ENCODE peak calls at places on chromosomes 2 and 18, in four cellular contexts. U is heart left ventricle, O is brain microvascular endothelial cell, Z is gastrocnemius medialis. G is an unnamed sample.

GRCh38 chr18:9810994-9811393 is 74.8 kb upstream of the TXNDC2 start:
- DNase-seq in U (no peak), O (no peak), Z (peak), G (no peak)

GRCh38 chr2:160993543-160994090 is 166.6 kb upstream of the TANK start:
- DNase-seq in U (no peak), O (peak), Z (no peak), G (no peak)

GRCh38 chr2:188835821-188836220 is 138.4 kb upstream of the COL3A1 start:
- DNase-seq in O (no peak), Z (no peak), U (no peak), G (no peak)

GRCh38 chr2:207960911-207961310 is 64.4 kb downstream of the PLEKHM3 start:
- DNase-seq in U (no peak), O (no peak), Z (no peak), G (no peak)

GRCh38 chr2:132943829-132944228 is 273.8 kb upstream of the LYPD1 start:
- DNase-seq in U (no peak), Z (no peak), O (peak), G (no peak)

GRCh38 chr18:75478996-75479870 is 51.7 kb upstream of the SMIM21 start:
- DNase-seq in Z (no peak), O (peak), U (no peak), G (no peak)

GRCh38 chr2:55482186-55482945 is 37.2 kb upstream of the CFAP36 start:
- DNase-seq in U (no peak), O (peak), Z (no peak), G (no peak)

GRCh38 chr2:118134650-118135049 is 46.4 kb downstream of the INSIG2 start:
- DNase-seq in U (no peak), O (no peak), Z (no peak), G (no peak)

GRCh38 chr2:226256237-226256636 is 543.4 kb downstream of the IRS1 start:
- DNase-seq in O (peak), Z (no peak), U (no peak), G (no peak)

GRCh38 chr2:237253046-237253723 is 160.8 kb downstream of the COL6A3 start:
- DNase-seq in Z (no peak), U (no peak), O (no peak), G (no peak)

GRCh38 chr2:176599796-176600485 is 330.7 kb downstream of the MTX2 start:
- DNase-seq in U (no peak), O (no peak), Z (no peak), G (no peak)

GRCh38 chr2:163753721-163754120 is 17.9 kb upstream of the FIGN start:
- DNase-seq in U (no peak), Z (no peak), O (no peak), G (no peak)

GRCh38 chr18:22428672-22429071 is 11.0 kb upstream of the CTAGE1 start:
- DNase-seq in Z (no peak), O (no peak), U (no peak), G (no peak)

GRCh38 chr2:238462782-238463396 is 36.2 kb downstream of the ASB1 start:
- DNase-seq in U (no peak), O (peak), Z (no peak), G (no peak)

GRCh38 chr2:158024288-158024898 is 77.3 kb upstream of the UPP2 start:
- DNase-seq in O (peak), Z (no peak), U (peak), G (peak)

GRCh38 chr2:206477296-206477695 is 34.0 kb downstream of the ADAM23 start:
- DNase-seq in O (peak), Z (no peak), U (no peak), G (no peak)

GRCh38 chr2:71935291-71935848 is 212.3 kb downstream of the CYP26B1 start:
- DNase-seq in U (peak), O (peak), Z (peak), G (peak)

GRCh38 chr18:3256693-3257626 is 5.0 kb upstream of the MYL12B start:
- DNase-seq in U (no peak), O (peak), Z (no peak), G (no peak)

GRCh38 chr2:129408570-129408969 is 570.9 kb upstream of the RAB6C start:
- DNase-seq in Z (no peak), O (no peak), U (no peak), G (no peak)

GRCh38 chr18:26729439-26729838 is 136.1 kb downstream of the AQP4 start:
- DNase-seq in U (no peak), O (no peak), Z (no peak), G (no peak)

GRCh38 chr2:41950440-41950960 is 97.3 kb upstream of the PKDCC start:
- DNase-seq in O (no peak), Z (no peak), U (no peak), G (no peak)

GRCh38 chr2:241564596-241565411 is 6.3 kb downstream of the BOK start:
- DNase-seq in O (no peak), U (no peak), Z (no peak), G (no peak)

GRCh38 chr2:65232636-65233035 is 5.0 kb downstream of the ACTR2 start:
- DNase-seq in U (no peak), Z (no peak), O (no peak), G (no peak)

GRCh38 chr2:230919240-230919639 is 5.8 kb downstream of the GPR55 start:
- DNase-seq in O (no peak), U (no peak), Z (no peak), G (no peak)

GRCh38 chr2:185404578-185404977 is 334.0 kb upstream of the FSIP2 start:
- DNase-seq in Z (no peak), U (no peak), O (no peak), G (no peak)

GRCh38 chr2:118696786-118697465 is 150.5 kb downstream of the EN1 start:
- DNase-seq in O (peak), Z (no peak), U (no peak), G (no peak)

GRCh38 chr2:28193552-28194383 is 198.9 kb upstream of the FOSL2 start:
- DNase-seq in Z (no peak), O (no peak), U (no peak), G (no peak)

GRCh38 chr2:65666156-65666725 is 233.8 kb upstream of the SPRED2 start:
- DNase-seq in U (no peak), Z (no peak), O (peak), G (no peak)

GRCh38 chr2:199339826-199340605 is 117.7 kb downstream of the SATB2 start:
- DNase-seq in O (no peak), U (no peak), Z (no peak), G (no peak)

DNA sequence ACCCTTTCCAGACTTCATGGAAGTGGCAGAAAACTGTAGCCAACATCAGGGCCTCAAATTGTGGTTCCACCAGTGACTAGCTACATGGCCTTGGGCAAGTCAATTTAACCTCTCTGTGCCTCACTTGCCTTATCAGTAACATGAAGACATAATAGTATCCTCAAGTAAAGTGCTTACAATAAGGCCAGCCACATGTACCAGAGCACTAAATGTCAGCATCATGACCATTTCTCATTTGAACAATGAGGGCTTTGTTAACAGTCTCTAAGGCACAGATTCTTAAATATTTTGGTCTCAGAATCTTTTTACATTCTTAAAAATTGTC is 5.8 kb upstream of the KCMF1 start:
- DNase-seq in Z (no peak), O (no peak), U (no peak), G (no peak)
- H3K27ac ChIP-seq in Z (no peak), O (no peak), U (no peak), G (no peak)

DNA sequence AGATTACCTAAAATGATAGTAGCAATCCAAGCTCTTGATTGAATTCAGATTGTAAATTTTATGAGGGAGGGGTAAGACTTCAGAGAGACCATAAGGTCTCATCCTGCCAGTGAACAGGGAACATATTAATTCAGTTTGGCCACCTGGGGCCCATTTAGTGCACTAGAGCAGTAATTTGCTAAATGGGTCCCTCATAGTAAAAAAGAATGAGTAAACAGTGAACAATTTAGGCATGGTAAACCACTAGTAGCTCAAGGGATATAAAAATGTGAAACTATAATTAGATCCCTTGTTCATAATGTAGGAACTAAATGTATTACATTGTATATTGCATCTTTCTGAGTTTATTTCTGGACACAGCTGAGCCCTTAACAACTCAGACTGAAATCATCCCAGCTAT is 4.9 kb upstream of the PHLPP1 start:
- DNase-seq in Z (no peak), U (no peak), O (no peak), G (no peak)
- H3K27ac ChIP-seq in Z (no peak), U (no peak), O (no peak), G (no peak)

DNA sequence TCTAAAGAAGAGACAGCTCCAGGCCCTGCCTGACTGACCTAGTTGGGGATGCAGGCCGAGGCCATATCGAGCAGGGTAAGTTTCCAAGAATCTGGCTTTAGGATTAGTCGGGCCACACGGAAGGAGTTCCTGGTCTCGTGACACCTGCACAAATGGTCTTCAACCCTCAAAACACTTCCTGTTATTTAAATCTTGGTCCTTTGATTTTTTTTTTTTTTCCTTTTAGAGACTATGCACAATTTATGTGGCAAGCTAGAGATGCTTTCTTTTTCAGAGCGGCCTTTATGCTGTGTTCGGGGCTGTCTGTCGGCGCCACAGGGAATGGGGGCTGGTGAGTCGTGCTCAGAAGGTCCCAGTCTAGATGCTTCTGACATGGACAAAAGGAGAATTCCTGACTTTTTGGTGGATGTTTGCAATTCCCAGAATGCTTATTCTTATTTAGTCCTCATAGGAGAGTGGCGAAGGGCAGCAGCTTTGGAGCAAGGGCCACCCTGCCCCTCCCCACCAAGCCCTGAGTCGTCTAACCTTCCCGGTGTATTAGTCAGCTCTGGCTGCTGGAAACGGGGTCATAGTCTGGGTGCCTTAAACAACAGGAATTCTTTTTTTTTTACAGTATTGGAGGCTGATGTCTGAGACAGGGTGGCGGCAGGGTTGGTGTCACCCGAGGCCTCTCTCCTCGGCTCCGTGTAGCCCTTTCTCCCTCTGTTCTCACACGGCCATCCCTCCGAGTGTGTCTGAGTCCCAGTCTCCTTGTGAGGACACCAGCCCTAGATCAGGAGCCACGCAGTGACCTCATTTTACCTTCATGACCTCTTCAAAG is 27.4 kb downstream of the HPCAL1 start:
- DNase-seq in Z (no peak), O (peak), U (no peak), G (no peak)
- H3K27ac ChIP-seq in Z (no peak), O (peak), U (no peak), G (peak)

GRCh38 chr2:219433666-219434467 is 776 bp upstream of the SPEG start:
- DNase-seq in O (peak), U (no peak), Z (peak), G (peak)
- H3K27ac ChIP-seq in O (no peak), U (peak), Z (peak), G (peak)

DNA sequence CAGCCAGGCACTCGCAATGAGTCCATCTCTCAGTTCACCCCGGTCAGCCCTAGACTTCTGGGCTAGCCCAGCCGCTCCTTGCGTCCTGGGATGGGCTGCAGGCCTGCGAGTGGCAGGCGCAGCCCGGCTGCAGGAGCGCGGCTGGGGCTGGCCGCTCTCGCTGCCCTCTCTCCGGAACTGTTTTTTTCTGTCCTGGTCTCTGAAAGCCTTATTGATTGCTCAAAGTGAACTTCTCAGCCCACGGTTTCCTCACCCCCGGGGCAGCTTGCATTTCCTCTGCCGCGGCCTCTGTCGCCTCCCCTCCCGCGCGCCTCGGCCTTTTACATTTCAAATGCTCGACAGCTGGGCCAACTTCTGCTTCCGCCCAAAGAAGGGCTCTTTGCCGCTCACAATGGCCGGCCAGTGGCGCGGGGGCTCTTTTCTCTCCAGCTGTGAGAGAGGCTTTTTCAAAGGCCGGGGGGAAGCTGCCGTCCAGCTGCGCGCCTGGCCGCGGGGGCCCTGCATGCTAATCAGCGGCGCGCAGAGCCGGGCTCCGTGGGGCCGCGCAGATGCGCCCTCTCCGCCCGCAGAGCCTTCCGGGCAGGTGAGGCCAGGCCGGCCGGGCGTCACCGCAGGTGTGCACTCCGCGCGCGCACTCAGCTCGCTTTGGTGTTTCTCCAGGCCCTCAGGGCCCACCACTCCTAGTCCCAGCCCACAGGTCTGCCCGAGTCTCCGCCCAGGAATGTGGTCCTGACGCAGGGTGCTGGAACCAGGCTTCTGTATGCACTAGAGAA is 513.8 kb downstream of the RNF144A start:
- DNase-seq in O (no peak), U (peak), Z (peak), G (peak)
- H3K27ac ChIP-seq in O (no peak), U (no peak), Z (no peak), G (peak)

DNA sequence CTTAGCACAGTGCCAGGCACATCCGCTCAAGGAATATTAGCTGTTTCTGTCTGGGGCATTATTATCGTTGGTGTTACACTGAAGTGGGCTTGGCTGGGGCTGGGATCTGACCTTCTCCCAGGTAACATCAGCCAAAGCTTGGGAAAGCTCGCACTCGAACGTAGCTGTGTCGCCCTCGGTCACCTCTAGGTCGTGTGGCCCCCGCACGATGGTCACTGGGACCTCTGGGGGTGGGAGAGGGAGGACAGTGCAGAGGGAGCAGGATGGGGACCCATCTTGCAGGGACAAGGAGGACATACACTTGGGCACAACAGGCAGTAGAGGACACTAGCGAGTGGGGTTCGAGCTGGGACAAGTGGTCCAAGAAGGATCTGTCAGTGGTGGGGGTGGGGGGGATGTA is 9.6 kb downstream of the TMEM198 start:
- DNase-seq in O (no peak), Z (no peak), U (no peak), G (no peak)
- H3K27ac ChIP-seq in O (no peak), Z (no peak), U (no peak), G (no peak)

DNA sequence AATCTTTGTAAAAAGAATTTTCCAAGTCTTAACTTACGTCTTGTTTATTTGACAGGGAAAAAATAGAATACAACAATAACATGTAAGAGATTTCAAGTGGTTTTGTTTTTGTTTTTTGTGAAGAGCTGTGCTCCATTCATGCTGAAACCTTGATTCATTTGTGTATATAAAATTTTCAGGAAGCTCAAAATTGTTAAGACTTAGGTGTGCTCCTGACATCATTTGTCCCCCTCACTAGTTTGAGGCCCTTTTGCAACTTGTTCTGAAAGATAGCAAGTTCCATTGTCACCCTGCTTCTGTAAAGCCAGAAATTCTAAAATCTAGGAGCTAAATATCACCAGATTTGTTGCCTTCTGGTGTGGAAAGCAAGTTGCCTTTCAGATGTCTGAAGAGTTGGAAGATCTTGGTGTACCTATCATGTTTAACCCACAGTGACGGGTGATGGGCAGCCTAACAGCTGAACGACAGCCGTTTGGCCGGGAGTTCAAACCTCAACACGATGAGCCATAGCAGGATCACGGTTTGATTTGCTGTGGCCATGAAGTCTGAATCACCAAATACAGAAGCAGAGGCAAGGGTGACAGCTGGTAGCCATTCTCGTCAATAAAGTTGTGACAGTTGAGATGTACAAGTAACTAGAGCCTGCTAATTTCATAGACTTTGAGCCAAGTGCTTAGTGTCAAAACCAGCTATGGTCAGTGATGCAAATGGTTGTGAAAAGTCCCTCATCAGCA is 205.5 kb upstream of the SP5 start:
- DNase-seq in O (no peak), Z (peak), U (no peak), G (no peak)
- H3K27ac ChIP-seq in O (no peak), Z (no peak), U (no peak), G (no peak)

GRCh38 chr18:24362757-24363156 is 34.9 kb downstream of the OSBPL1A start:
- DNase-seq in Z (no peak), O (no peak), U (no peak), G (no peak)
- H3K27ac ChIP-seq in Z (no peak), O (no peak), U (no peak), G (no peak)